ENCODE peak calls at places on chromosomes 16 and 17, in seven cellular contexts. One of them, this sample, is unnamed.

GRCh38 chr16:75106351-75107274 is 10.0 kb downstream of the LDHD start:
- DNase-seq in GM10248: peak; percentile 6
- DNase-seq in endothelial cell of umbilical vein: no peak
- DNase-seq in body of pancreas: no peak
- DNase-seq in GM12878: no peak
- DNase-seq in AG04449: no peak
- DNase-seq in astrocyte of the spinal cord: no peak
- DNase-seq in this sample: peak; percentile 16

GRCh38 chr16:74654536-74654935 is 12.1 kb downstream of the RFWD3 start:
- DNase-seq in endothelial cell of umbilical vein: no peak
- DNase-seq in GM12878: no peak
- DNase-seq in body of pancreas: no peak
- DNase-seq in GM10248: no peak
- DNase-seq in astrocyte of the spinal cord: no peak
- DNase-seq in AG04449: no peak
- DNase-seq in this sample: no peak

GRCh38 chr16:88914750-88915368 is 48.4 kb upstream of the PABPN1L start:
- DNase-seq in GM12878: no peak
- DNase-seq in AG04449: no peak
- DNase-seq in endothelial cell of umbilical vein: no peak
- DNase-seq in astrocyte of the spinal cord: no peak
- DNase-seq in body of pancreas: no peak
- DNase-seq in GM10248: no peak
- DNase-seq in this sample: no peak

GRCh38 chr16:22092143-22092933 is at the start of gene VWA3A:
- DNase-seq in GM12878: no peak
- DNase-seq in GM10248: no peak
- DNase-seq in body of pancreas: peak; percentile 21
- DNase-seq in astrocyte of the spinal cord: peak; percentile 72
- DNase-seq in AG04449: peak; percentile 33
- DNase-seq in endothelial cell of umbilical vein: peak; percentile 47
- DNase-seq in this sample: no peak

GRCh38 chr16:15482068-15482747 is 47.8 kb downstream of the BMERB1 start:
- DNase-seq in GM10248: no peak
- DNase-seq in AG04449: peak; percentile 78
- DNase-seq in GM12878: no peak
- DNase-seq in astrocyte of the spinal cord: peak; percentile 97
- DNase-seq in endothelial cell of umbilical vein: peak; percentile 95
- DNase-seq in body of pancreas: peak; percentile 87
- DNase-seq in this sample: no peak

GRCh38 chr17:73719588-73720071 is 75.4 kb upstream of the SDK2 start:
- DNase-seq in GM10248: no peak
- DNase-seq in astrocyte of the spinal cord: no peak
- DNase-seq in endothelial cell of umbilical vein: no peak
- DNase-seq in AG04449: no peak
- DNase-seq in body of pancreas: peak; percentile 16
- DNase-seq in GM12878: no peak
- DNase-seq in this sample: no peak

GRCh38 chr16:79209308-79209707 is 391.2 kb downstream of the MAF start:
- DNase-seq in GM10248: no peak
- DNase-seq in AG04449: no peak
- DNase-seq in astrocyte of the spinal cord: no peak
- DNase-seq in GM12878: no peak
- DNase-seq in body of pancreas: no peak
- DNase-seq in endothelial cell of umbilical vein: no peak
- DNase-seq in this sample: no peak

GRCh38 chr17:66549312-66549705 is 246.9 kb downstream of the PRKCA start:
- DNase-seq in endothelial cell of umbilical vein: no peak
- DNase-seq in astrocyte of the spinal cord: peak; percentile 90
- DNase-seq in body of pancreas: no peak
- DNase-seq in GM10248: no peak
- DNase-seq in GM12878: no peak
- DNase-seq in AG04449: peak; percentile 73
- DNase-seq in this sample: no peak

GRCh38 chr16:56547949-56548567 is 16.8 kb upstream of the MT4 start:
- DNase-seq in AG04449: no peak
- DNase-seq in GM10248: no peak
- DNase-seq in body of pancreas: no peak
- DNase-seq in endothelial cell of umbilical vein: no peak
- DNase-seq in GM12878: no peak
- DNase-seq in astrocyte of the spinal cord: no peak
- DNase-seq in this sample: no peak

GRCh38 chr16:77807071-77807470 is 18.7 kb downstream of the VAT1L start:
- DNase-seq in GM12878: no peak
- DNase-seq in astrocyte of the spinal cord: no peak
- DNase-seq in body of pancreas: no peak
- DNase-seq in AG04449: no peak
- DNase-seq in endothelial cell of umbilical vein: no peak
- DNase-seq in GM10248: no peak
- DNase-seq in this sample: no peak

GRCh38 chr17:40281663-40282062 is 6.0 kb upstream of the CDC6 start:
- DNase-seq in astrocyte of the spinal cord: no peak
- DNase-seq in GM12878: no peak
- DNase-seq in body of pancreas: no peak
- DNase-seq in AG04449: no peak
- DNase-seq in GM10248: no peak
- DNase-seq in endothelial cell of umbilical vein: no peak
- DNase-seq in this sample: no peak

GRCh38 chr16:6916946-6917345 is 415.7 kb upstream of the RBFOX1 start:
- DNase-seq in endothelial cell of umbilical vein: no peak
- DNase-seq in GM10248: no peak
- DNase-seq in astrocyte of the spinal cord: no peak
- DNase-seq in body of pancreas: no peak
- DNase-seq in AG04449: no peak
- DNase-seq in GM12878: no peak
- DNase-seq in this sample: no peak

GRCh38 chr16:56938664-56939513 is 6.9 kb downstream of the HERPUD1 start:
- DNase-seq in GM12878: no peak
- DNase-seq in body of pancreas: no peak
- DNase-seq in endothelial cell of umbilical vein: no peak
- DNase-seq in AG04449: no peak
- DNase-seq in astrocyte of the spinal cord: no peak
- DNase-seq in GM10248: no peak
- DNase-seq in this sample: no peak

GRCh38 chr17:48612854-48613691 is 2.0 kb downstream of the HOXB8 start:
- DNase-seq in AG04449: no peak
- DNase-seq in GM12878: no peak
- DNase-seq in body of pancreas: peak; percentile 31
- DNase-seq in astrocyte of the spinal cord: peak; percentile 53
- DNase-seq in GM10248: peak; percentile 69
- DNase-seq in endothelial cell of umbilical vein: peak; percentile 67
- DNase-seq in this sample: peak; percentile 76

GRCh38 chr17:76585649-76586593 is at the start of gene ST6GALNAC2:
- DNase-seq in endothelial cell of umbilical vein: peak; percentile 50
- DNase-seq in GM12878: no peak
- DNase-seq in body of pancreas: peak; percentile 79
- DNase-seq in astrocyte of the spinal cord: peak; percentile 19
- DNase-seq in GM10248: peak; percentile 34
- DNase-seq in AG04449: no peak
- DNase-seq in this sample: peak; percentile 61

GRCh38 chr16:87161822-87162676 is 155.1 kb downstream of the C16orf95 start:
- DNase-seq in endothelial cell of umbilical vein: no peak
- DNase-seq in GM12878: no peak
- DNase-seq in astrocyte of the spinal cord: no peak
- DNase-seq in GM10248: no peak
- DNase-seq in body of pancreas: no peak
- DNase-seq in AG04449: no peak
- DNase-seq in this sample: no peak

GRCh38 chr16:59295474-59295873 is 561.4 kb upstream of the GOT2 start:
- DNase-seq in astrocyte of the spinal cord: no peak
- DNase-seq in GM12878: no peak
- DNase-seq in AG04449: no peak
- DNase-seq in GM10248: no peak
- DNase-seq in body of pancreas: no peak
- DNase-seq in endothelial cell of umbilical vein: no peak
- DNase-seq in this sample: no peak

GRCh38 chr17:35849469-35850348 is 19.0 kb downstream of the HEATR9 start:
- DNase-seq in body of pancreas: peak; percentile 48
- DNase-seq in GM10248: peak; percentile 61
- DNase-seq in AG04449: peak; percentile 10
- DNase-seq in endothelial cell of umbilical vein: peak; percentile 65
- DNase-seq in astrocyte of the spinal cord: peak; percentile 70
- DNase-seq in GM12878: peak; percentile 20
- DNase-seq in this sample: peak; percentile 67

GRCh38 chr16:48156790-48157209 is 1.0 kb upstream of the ABCC12 start:
- DNase-seq in GM12878: no peak
- DNase-seq in GM10248: peak; percentile 80
- DNase-seq in astrocyte of the spinal cord: peak; percentile 86
- DNase-seq in endothelial cell of umbilical vein: peak; percentile 63
- DNase-seq in AG04449: peak; percentile 16
- DNase-seq in body of pancreas: peak; percentile 89
- DNase-seq in this sample: peak; percentile 84
- TF ChIP-seq CTCF in GM12878: peak; percentile 96
- TF ChIP-seq CTCF in GM10248: peak; percentile 98
- TF ChIP-seq CTCF in astrocyte of the spinal cord: peak; percentile 93
- TF ChIP-seq CTCF in endothelial cell of umbilical vein: peak; percentile 95
- TF ChIP-seq CTCF in AG04449: peak; percentile 95
- TF ChIP-seq CTCF in body of pancreas: peak; percentile 88
- TF ChIP-seq CTCF in this sample: peak; percentile 93

GRCh38 chr17:18166894-18167293 is 16.7 kb upstream of the ALKBH5 start:
- DNase-seq in astrocyte of the spinal cord: no peak
- DNase-seq in endothelial cell of umbilical vein: no peak
- DNase-seq in AG04449: no peak
- DNase-seq in GM12878: no peak
- DNase-seq in GM10248: no peak
- DNase-seq in body of pancreas: peak; percentile 48
- DNase-seq in this sample: no peak
- TF ChIP-seq CTCF in astrocyte of the spinal cord: peak; percentile 3
- TF ChIP-seq CTCF in endothelial cell of umbilical vein: no peak
- TF ChIP-seq CTCF in AG04449: no peak
- TF ChIP-seq CTCF in GM12878: no peak
- TF ChIP-seq CTCF in GM10248: peak; percentile 3
- TF ChIP-seq CTCF in body of pancreas: no peak
- TF ChIP-seq CTCF in this sample: no peak

DNA sequence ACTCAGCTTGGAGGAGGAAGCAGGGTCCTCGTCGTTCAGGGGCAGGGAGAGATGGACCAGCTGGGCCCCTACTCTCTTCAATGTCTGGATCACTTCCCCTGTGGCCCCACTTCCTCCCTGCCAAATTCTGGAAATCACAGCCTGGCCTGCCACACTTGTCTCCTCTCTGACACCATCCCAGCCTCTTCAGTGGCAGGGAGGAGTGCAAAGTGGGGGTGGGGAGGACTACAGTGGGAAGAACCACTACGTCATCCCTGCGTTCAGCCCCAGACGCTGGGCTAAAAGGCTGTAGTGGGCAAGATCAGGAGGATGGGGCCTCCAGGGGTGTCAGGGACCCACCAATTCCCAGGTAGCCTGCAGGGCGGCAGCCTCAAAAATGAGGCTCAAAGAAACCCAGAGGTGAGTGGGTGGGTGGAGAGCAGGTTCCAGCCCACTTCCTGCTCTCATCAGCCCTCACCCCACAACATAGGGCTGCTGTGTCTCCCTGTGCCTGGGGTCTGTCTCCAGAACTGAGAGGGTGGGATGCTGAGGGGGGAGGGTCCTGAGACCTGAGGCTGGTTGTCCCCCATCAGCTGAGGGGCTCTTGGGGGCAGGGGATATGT is 25.0 kb upstream of the TAC4 start:
- DNase-seq in endothelial cell of umbilical vein: no peak
- DNase-seq in astrocyte of the spinal cord: no peak
- DNase-seq in GM10248: no peak
- DNase-seq in GM12878: no peak
- DNase-seq in body of pancreas: no peak
- DNase-seq in AG04449: no peak
- DNase-seq in this sample: no peak
- TF ChIP-seq CTCF in endothelial cell of umbilical vein: no peak
- TF ChIP-seq CTCF in astrocyte of the spinal cord: no peak
- TF ChIP-seq CTCF in GM10248: no peak
- TF ChIP-seq CTCF in GM12878: no peak
- TF ChIP-seq CTCF in body of pancreas: no peak
- TF ChIP-seq CTCF in AG04449: no peak
- TF ChIP-seq CTCF in this sample: no peak

GRCh38 chr17:44376124-44376523 is 12.5 kb upstream of the FAM171A2 start:
- DNase-seq in GM12878: no peak
- DNase-seq in body of pancreas: no peak
- DNase-seq in endothelial cell of umbilical vein: peak; percentile 24
- DNase-seq in astrocyte of the spinal cord: no peak
- DNase-seq in GM10248: peak; percentile 73
- DNase-seq in AG04449: no peak
- DNase-seq in this sample: peak; percentile 79
- TF ChIP-seq CTCF in GM12878: peak; percentile 62
- TF ChIP-seq CTCF in body of pancreas: no peak
- TF ChIP-seq CTCF in endothelial cell of umbilical vein: peak; percentile 66
- TF ChIP-seq CTCF in astrocyte of the spinal cord: peak; percentile 49
- TF ChIP-seq CTCF in GM10248: peak; percentile 37
- TF ChIP-seq CTCF in AG04449: peak; percentile 38
- TF ChIP-seq CTCF in this sample: no peak